ENCODE peak calls at places on chromosomes 3 and 15, in six cellular contexts. S is ovary; F is lower lobe of right lung; A is CD4-positive, CD25-positive, alpha-beta regulatory T cell; N is fibroblast of lung; E is thyroid gland. J is an unnamed sample.

GRCh38 chr3:112640864-112641751 is at the start of gene CCDC80:
- DNase-seq in E (no peak), N (peak; percentile 98), F (no peak), S (peak; percentile 53), A (no peak), J (no peak)

GRCh38 chr3:9169326-9169725 is 80.1 kb downstream of the SRGAP3 start:
- DNase-seq in S (no peak), N (no peak), A (no peak), E (no peak), F (no peak), J (no peak)

GRCh38 chr15:51121118-51121517 is 26.4 kb upstream of the TNFAIP8L3 start:
- DNase-seq in F (no peak), N (peak; percentile 88), A (no peak), S (peak; percentile 67), E (no peak), J (peak; percentile 86)

GRCh38 chr3:49032646-49033304 is 3.6 kb upstream of the IMPDH2 start:
- DNase-seq in A (no peak), E (no peak), S (no peak), F (no peak), N (no peak), J (no peak)

GRCh38 chr15:68264282-68264681 is 13.3 kb upstream of the FEM1B start:
- DNase-seq in N (no peak), E (no peak), A (no peak), S (no peak), F (no peak), J (no peak)

GRCh38 chr3:129604942-129605592 is 1.4 kb downstream of the PLXND1 start:
- DNase-seq in S (no peak), F (peak; percentile 72), A (peak; percentile 10), E (no peak), N (no peak), J (no peak)

GRCh38 chr3:184645304-184645703 is 66.6 kb downstream of the MAGEF1 start:
- DNase-seq in F (peak; percentile 55), S (no peak), A (no peak), N (peak; percentile 11), E (no peak), J (no peak)

GRCh38 chr3:117814975-117815374 is 1105.4 kb downstream of the TUSC7 start:
- DNase-seq in N (peak; percentile 40), F (no peak), A (no peak), E (no peak), S (no peak), J (no peak)

GRCh38 chr3:119826714-119827113 is 44.8 kb downstream of the NR1I2 start:
- DNase-seq in E (no peak), N (no peak), S (no peak), F (no peak), A (no peak), J (no peak)

GRCh38 chr3:10205461-10206165 is 40.9 kb downstream of the IRAK2 start:
- DNase-seq in N (peak; percentile 94), A (no peak), S (no peak), E (no peak), F (no peak), J (peak; percentile 91)

GRCh38 chr3:99760602-99761001 is 57.1 kb upstream of the CMSS1 start:
- DNase-seq in S (no peak), F (no peak), E (no peak), A (no peak), N (no peak), J (no peak)

GRCh38 chr3:95565502-95565901 is 1248.9 kb upstream of the EPHA6 start:
- DNase-seq in E (no peak), S (no peak), A (no peak), N (no peak), F (no peak), J (no peak)

GRCh38 chr3:95567346-95567745 is 1247.0 kb upstream of the EPHA6 start:
- DNase-seq in A (no peak), F (no peak), N (no peak), E (no peak), S (no peak), J (no peak)
- H3K4me1 ChIP-seq in A (no peaks in the 10 kb centered on the region), F (no peaks in the 10 kb centered on the region), N (no peaks in the 10 kb centered on the region), E (no peaks in the 10 kb centered on the region), S (no peaks in the 10 kb centered on the region), J (no peaks in the 10 kb centered on the region)

DNA sequence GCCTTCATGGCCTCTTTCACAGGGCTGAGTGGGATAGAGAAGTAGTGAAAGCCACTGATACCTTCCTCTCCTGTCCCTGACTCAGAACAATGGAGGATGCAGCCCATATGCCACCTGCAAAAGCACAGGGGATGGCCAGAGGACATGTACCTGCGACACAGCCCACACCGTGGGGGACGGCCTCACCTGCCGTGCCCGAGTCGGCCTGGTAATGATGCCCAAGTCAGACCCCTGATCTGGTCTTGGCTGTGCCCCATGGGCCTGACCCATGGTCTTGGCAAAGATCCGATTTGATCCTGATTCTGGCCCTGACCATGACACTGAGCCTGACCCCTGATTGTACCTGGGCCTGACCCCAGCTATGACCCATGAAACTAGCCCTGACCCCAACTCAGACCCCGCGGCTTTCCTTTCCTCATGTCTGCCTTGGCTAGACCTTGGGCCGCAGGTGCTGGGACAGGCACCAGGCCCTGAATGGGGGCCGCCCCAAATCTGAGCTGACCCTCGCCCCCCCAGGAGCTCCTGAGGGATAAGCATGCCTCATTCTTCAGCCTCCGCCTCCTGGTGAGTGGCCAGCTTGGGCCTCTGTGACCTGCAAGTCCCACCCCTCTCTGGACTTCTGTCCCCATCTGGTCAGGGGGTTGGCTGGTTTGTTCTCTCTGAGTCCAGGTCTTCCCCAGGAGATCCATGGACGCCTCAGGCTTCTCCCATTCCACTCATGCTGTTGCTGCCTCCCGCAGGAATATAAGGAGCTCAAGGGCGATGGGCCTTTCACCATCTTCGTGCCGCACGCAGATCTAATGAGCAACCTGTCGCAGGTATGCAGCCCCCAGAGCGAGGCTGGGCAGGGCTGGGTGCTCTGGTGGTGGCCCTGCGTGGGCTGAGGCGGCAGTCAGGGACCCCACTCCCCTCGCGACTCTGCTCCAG is 15.6 kb downstream of the NT5DC2 start:
- DNase-seq in S (no peak), A (no peak), F (no peak), E (no peak), N (no peak), J (no peak)
- H3K4me3 ChIP-seq in S (peak overlapping the region; percentile 32), A (no peak overlapping the region), F (peak overlapping the region; percentile 35), E (no peak overlapping the region), N (no peak overlapping the region), J (no peak overlapping the region)

GRCh38 chr15:90402230-90402629 is 14.2 kb downstream of the IQGAP1 start:
- DNase-seq in E (peak; percentile 65), A (no peak), N (peak; percentile 87), F (no peak), S (peak; percentile 44), J (peak; percentile 81)

GRCh38 chr15:90401499-90401898 is 13.5 kb downstream of the IQGAP1 start:
- DNase-seq in F (no peak), E (no peak), S (no peak), A (no peak), N (no peak), J (no peak)

GRCh38 chr15:90405208-90405607 is 17.2 kb downstream of the IQGAP1 start:
- DNase-seq in E (no peak), A (no peak), S (no peak), N (no peak), F (no peak), J (no peak)

GRCh38 chr15:90400759-90401314 is 12.8 kb downstream of the IQGAP1 start:
- DNase-seq in S (peak; percentile 78), N (peak; percentile 93), E (peak; percentile 85), F (peak; percentile 76), A (peak; percentile 87), J (peak; percentile 83)

GRCh38 chr15:90402806-90403205 is 14.8 kb downstream of the IQGAP1 start:
- DNase-seq in F (no peak), S (no peak), E (no peak), N (no peak), A (no peak), J (no peak)
- H3K4me1 ChIP-seq in F (peaks cover 97% of the 10 kb centered on the region), S (peaks cover 24% of the 10 kb centered on the region), E (peaks cover 74% of the 10 kb centered on the region), N (peaks cover 31% of the 10 kb centered on the region), A (peaks cover 66% of the 10 kb centered on the region), J (peaks cover 14% of the 10 kb centered on the region)

GRCh38 chr3:16058511-16058910 is 116.0 kb upstream of the GALNT15 start:
- DNase-seq in S (no peak), N (no peak), A (no peak), E (no peak), F (no peak), J (no peak)

GRCh38 chr3:16053794-16054193 is 120.7 kb upstream of the GALNT15 start:
- DNase-seq in E (no peak), S (no peak), N (peak; percentile 75), A (no peak), F (no peak), J (no peak)

GRCh38 chr3:16052964-16053363 is 121.5 kb upstream of the GALNT15 start:
- DNase-seq in N (no peak), A (no peak), S (no peak), F (no peak), E (no peak), J (no peak)

GRCh38 chr3:16056210-16056607 is 118.3 kb upstream of the GALNT15 start:
- DNase-seq in F (no peak), A (no peak), S (no peak), E (peak; percentile 51), N (peak; percentile 75), J (no peak)

DNA sequence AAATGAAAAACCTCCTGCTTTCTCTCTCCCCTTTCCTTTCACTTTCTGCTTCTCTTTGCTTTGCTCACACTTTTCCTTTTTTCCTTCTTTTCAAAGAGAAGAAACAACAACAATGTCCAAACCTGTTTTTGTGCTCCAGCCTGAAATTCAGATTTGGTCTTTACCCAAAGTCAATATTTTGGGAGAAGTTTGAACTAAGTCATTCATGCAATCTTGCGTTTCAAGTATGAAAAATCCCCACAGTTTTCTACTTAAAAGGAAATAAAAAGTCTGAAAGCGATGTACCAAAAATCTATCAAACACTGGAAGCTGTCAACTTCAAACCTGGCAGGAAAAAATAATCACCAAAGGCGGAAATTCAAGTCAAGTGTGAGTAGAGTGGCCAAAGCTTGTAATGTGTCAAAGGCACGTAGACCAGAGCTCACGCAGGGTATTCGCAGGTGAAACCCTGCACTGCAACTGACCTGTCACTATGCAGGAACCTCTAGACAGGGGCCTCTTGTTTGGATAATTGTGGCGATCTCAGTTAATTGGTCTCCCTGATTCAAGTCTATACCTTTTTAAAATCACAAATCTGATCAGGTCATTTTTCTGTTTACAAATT is 118.8 kb upstream of the GALNT15 start:
- DNase-seq in S (no peak), N (peak; percentile 36), F (no peak), E (peak; percentile 11), A (no peak), J (no peak)
- H3K4me3 ChIP-seq in S (no peak overlapping the region), N (no peak overlapping the region), F (no peak overlapping the region), E (no peak overlapping the region), A (no peak overlapping the region), J (peak overlapping the region; percentile 36)

DNA sequence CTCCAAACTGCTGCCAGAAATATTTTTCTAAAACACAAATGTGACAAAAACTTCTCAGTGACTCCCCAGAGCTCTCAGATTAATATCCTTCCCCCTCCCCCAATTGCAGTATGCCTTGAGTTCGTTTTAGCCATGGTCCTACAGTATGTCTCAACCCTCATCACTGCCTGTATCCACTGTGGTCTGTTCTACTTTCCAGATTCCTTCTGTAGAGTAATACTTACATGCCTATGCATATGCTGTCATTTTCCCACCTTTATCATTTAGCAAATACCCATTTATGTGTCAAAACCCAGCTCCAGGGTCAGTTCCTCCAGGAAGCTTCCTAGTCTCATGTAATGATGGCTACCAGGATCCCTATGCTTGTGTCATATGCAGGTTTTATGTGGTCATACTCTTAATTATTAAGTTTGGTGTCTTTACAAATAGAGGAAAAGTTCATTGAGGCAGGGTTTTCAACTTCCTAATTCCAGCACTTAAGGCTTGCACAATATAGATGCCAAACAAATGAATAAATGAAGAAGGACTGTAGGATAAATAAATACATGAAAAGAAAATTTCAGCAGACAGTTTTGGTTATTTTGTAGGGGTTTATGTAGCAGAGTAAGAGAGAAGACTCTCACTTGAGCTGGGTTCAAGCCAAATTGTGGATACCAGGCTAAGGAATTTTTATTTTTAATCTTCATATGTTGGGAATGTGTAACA is 170.8 kb downstream of the ALCAM start:
- DNase-seq in F (no peak), N (peak; percentile 39), A (no peak), E (no peak), S (no peak), J (no peak)
- H3K4me1 ChIP-seq in F (no peaks in the 10 kb centered on the region), N (no peaks in the 10 kb centered on the region), A (no peaks in the 10 kb centered on the region), E (no peaks in the 10 kb centered on the region), S (no peaks in the 10 kb centered on the region), J (no peaks in the 10 kb centered on the region)